ENCODE peak calls at places on chromosomes 1 and 21, in eight cellular contexts. N is vagina, V is endothelial cell of umbilical vein, M is GM12878, G is K562, A is transverse colon, I is esophagus muscularis mucosa, T is stomach. W is an unnamed sample.

GRCh38 chr1:243944429-243945160 is 94.6 kb upstream of the AKT3 start:
- DNase-seq in N (no peak), A (no peak), G (no peak), M (no peak), V (peak; percentile 28), T (no peak), I (peak; percentile 80), W (no peak)

GRCh38 chr1:58397187-58397820 is 149.2 kb downstream of the OMA1 start:
- DNase-seq in V (no peak), M (no peak), G (no peak), A (no peak), I (no peak), T (no peak), N (no peak), W (no peak)

GRCh38 chr1:201072149-201072548 is 40.1 kb downstream of the CACNA1S start:
- DNase-seq in N (no peak), I (no peak), V (no peak), T (no peak), A (no peak), M (no peak), G (no peak), W (no peak)

GRCh38 chr1:118266436-118266835 is 81.4 kb upstream of the SPAG17 start:
- DNase-seq in V (no peak), A (no peak), G (no peak), M (no peak), T (no peak), N (no peak), I (no peak), W (no peak)

GRCh38 chr1:227889863-227890405 is 57.8 kb downstream of the WNT9A start:
- DNase-seq in G (no peak), I (peak; percentile 92), V (no peak), A (no peak), T (peak; percentile 19), N (peak; percentile 80), M (no peak), W (no peak)

GRCh38 chr1:146012703-146013565 is 8.6 kb downstream of the HJV start:
- DNase-seq in M (no peak), V (peak; percentile 84), N (no peak), G (peak; percentile 57), T (peak; percentile 39), I (no peak), A (no peak), W (no peak)

GRCh38 chr1:245735831-245736530 is 581.2 kb downstream of the KIF26B start:
- DNase-seq in M (no peak), T (no peak), I (no peak), V (no peak), N (no peak), G (no peak), A (no peak), W (no peak)

GRCh38 chr21:46634427-46634826 is 1.0 kb upstream of the PRMT2 start:
- DNase-seq in G (no peak), A (no peak), M (no peak), I (no peak), N (no peak), T (no peak), V (no peak), W (no peak)

GRCh38 chr1:59707216-59707615 is 107.5 kb upstream of the HOOK1 start:
- DNase-seq in N (no peak), M (no peak), G (no peak), I (no peak), V (peak; percentile 86), A (peak; percentile 24), T (no peak), W (no peak)

GRCh38 chr1:119968601-119969000 is 72.3 kb upstream of the ADAM30 start:
- DNase-seq in I (no peak), G (no peak), T (no peak), A (no peak), M (no peak), V (no peak), N (no peak), W (no peak)

GRCh38 chr1:229164338-229164737 is 106.6 kb upstream of the RAB4A start:
- DNase-seq in T (no peak), G (no peak), V (no peak), I (no peak), N (no peak), A (no peak), M (no peak), W (no peak)

GRCh38 chr1:180652791-180653190 is 21.0 kb downstream of the XPR1 start:
- DNase-seq in A (no peak), T (no peak), N (no peak), M (no peak), I (no peak), G (no peak), V (no peak), W (no peak)

GRCh38 chr1:21539933-21540332 is 30.7 kb downstream of the ALPL start:
- DNase-seq in T (peak; percentile 36), N (no peak), I (no peak), A (peak; percentile 22), G (peak; percentile 50), M (no peak), V (no peak), W (no peak)

GRCh38 chr21:44764319-44765230 is 37.0 kb downstream of the UBE2G2 start:
- DNase-seq in A (no peak), V (no peak), G (peak; percentile 90), I (no peak), M (no peak), T (no peak), N (no peak), W (peak; percentile 41)

GRCh38 chr1:43043695-43044094 is 85.0 kb upstream of the SLC2A1 start:
- DNase-seq in A (no peak), V (no peak), T (no peak), I (no peak), M (no peak), G (no peak), N (no peak), W (no peak)

GRCh38 chr1:111778541-111779051 is 22.9 kb downstream of the DDX20 start:
- DNase-seq in N (no peak), V (no peak), G (no peak), A (no peak), T (no peak), I (no peak), M (no peak), W (no peak)

GRCh38 chr1:108050911-108051624 is 86.1 kb upstream of the VAV3 start:
- DNase-seq in A (no peak), I (no peak), T (no peak), V (peak; percentile 80), N (no peak), G (no peak), M (no peak), W (no peak)

GRCh38 chr1:162466797-162467196 is 30.8 kb upstream of the UHMK1 start:
- DNase-seq in T (no peak), N (no peak), M (no peak), A (no peak), I (no peak), G (no peak), V (no peak), W (no peak)

GRCh38 chr1:211296396-211296795 is 30.2 kb upstream of the TRAF5 start:
- DNase-seq in T (no peak), V (no peak), A (no peak), I (no peak), N (no peak), M (no peak), G (no peak), W (no peak)

GRCh38 chr1:241627453-241628329 is 12.5 kb downstream of the CHML start:
- DNase-seq in M (peak; percentile 35), I (no peak), A (peak; percentile 37), V (peak; percentile 72), N (no peak), T (no peak), G (peak; percentile 39), W (no peak)

GRCh38 chr1:11893907-11894251 is 32.3 kb downstream of the KIAA2013 start:
- DNase-seq in I (no peak), V (peak; percentile 38), M (no peak), N (no peak), G (peak; percentile 94), A (peak; percentile 63), T (peak; percentile 72), W (peak; percentile 81)

GRCh38 chr1:91582431-91582921 is 81.8 kb downstream of the CDC7 start:
- DNase-seq in V (peak; percentile 28), I (peak; percentile 90), A (no peak), M (no peak), N (no peak), G (no peak), T (no peak), W (no peak)

GRCh38 chr1:68174173-68175113 is 57.9 kb downstream of the WLS start:
- DNase-seq in G (no peak), V (peak; percentile 98), T (peak; percentile 76), A (peak; percentile 61), I (no peak), N (no peak), M (no peak), W (no peak)

GRCh38 chr1:234980224-234980656 is 148.4 kb downstream of the TOMM20 start:
- DNase-seq in T (no peak), M (no peak), G (no peak), A (no peak), V (no peak), N (no peak), I (no peak), W (no peak)

GRCh38 chr1:234979316-234980223 is 149.1 kb downstream of the TOMM20 start:
- DNase-seq in I (no peak), N (no peak), A (no peak), G (no peak), V (peak; percentile 39), T (no peak), M (no peak), W (no peak)

GRCh38 chr1:234978397-234979291 is 150.0 kb downstream of the TOMM20 start:
- DNase-seq in V (peak; percentile 86), M (peak; percentile 94), I (no peak), T (peak; percentile 45), A (peak; percentile 79), N (no peak), G (peak; percentile 80), W (no peak)

GRCh38 chr1:234981758-234982157 is 146.9 kb downstream of the TOMM20 start:
- DNase-seq in V (no peak), T (no peak), N (no peak), I (no peak), M (no peak), G (no peak), A (no peak), W (no peak)

GRCh38 chr1:234980657-234981396 is 147.8 kb downstream of the TOMM20 start:
- DNase-seq in A (peak; percentile 72), G (no peak), T (peak; percentile 67), N (peak; percentile 97), I (peak; percentile 96), M (peak; percentile 85), V (peak; percentile 97), W (peak; percentile 55)
- TF ChIP-seq POLR2A in A (peak; percentile 12), G (no peak), T (no peak), N (no peak), I (peak; percentile 23), M (peak; percentile 69), V (peak; percentile 81), W (peak; percentile 62)

GRCh38 chr1:26768755-26769154 is 19.0 kb upstream of the PIGV start:
- DNase-seq in N (no peak), M (no peak), A (no peak), G (no peak), T (no peak), I (no peak), V (peak; percentile 90), W (no peak)
- TF ChIP-seq POLR2AphosphoS5 in N (no peak), M (no peak), A (no peak), G (no peak), T (no peak), I (no peak), V (peak; percentile 40), W (no peak)

GRCh38 chr1:155073377-155074272 is 5.0 kb upstream of the EFNA3 start:
- DNase-seq in V (no peak), A (no peak), M (no peak), N (no peak), T (no peak), I (no peak), G (no peak), W (no peak)
- TF ChIP-seq POLR2A in V (no peak), A (no peak), M (no peak), N (no peak), T (no peak), I (no peak), G (no peak), W (no peak)

GRCh38 chr21:23612210-23612609 is 1995.1 kb downstream of the MRPL39 start:
- DNase-seq in N (no peak), I (no peak), G (no peak), V (no peak), T (no peak), M (no peak), A (no peak), W (no peak)
- TF ChIP-seq POLR2AphosphoS5 in N (no peak), I (no peak), G (no peak), V (no peak), T (no peak), M (no peak), A (no peak), W (no peak)

W was measured in GM12892.